ENCODE peak calls at places on chromosomes 1 and 21, in five cellular contexts. One of them, this sample, is unnamed.
A peak's percentile ranks its signal among the peaks of the same experiment; 100 is the strongest.

GRCh38 chr1:156894711-156895407 is 1.3 kb downstream of the PEAR1 start:
- DNase-seq in astrocyte of the hippocampus: no peak
- DNase-seq in neural crest cell: no peak
- DNase-seq in GM12878: no peak
- DNase-seq in cardiac septum: no peak
- DNase-seq in this sample: no peak

GRCh38 chr1:154819628-154820590 is 50.2 kb downstream of the KCNN3 start:
- DNase-seq in astrocyte of the hippocampus: no peak
- DNase-seq in neural crest cell: no peak
- DNase-seq in GM12878: no peak
- DNase-seq in cardiac septum: no peak
- DNase-seq in this sample: no peak

GRCh38 chr1:44375547-44375946 is 20.5 kb upstream of the ERI3 start:
- DNase-seq in astrocyte of the hippocampus: no peak
- DNase-seq in neural crest cell: no peak
- DNase-seq in GM12878: no peak
- DNase-seq in cardiac septum: no peak
- DNase-seq in this sample: no peak

GRCh38 chr1:225882699-225883615 is 777 bp upstream of the TMEM63A start:
- DNase-seq in astrocyte of the hippocampus: peak; percentile 71
- DNase-seq in neural crest cell: peak; percentile 47
- DNase-seq in GM12878: no peak
- DNase-seq in cardiac septum: peak; percentile 84
- DNase-seq in this sample: no peak

GRCh38 chr1:209617755-209618154 is 34.2 kb downstream of the CAMK1G start:
- DNase-seq in astrocyte of the hippocampus: no peak
- DNase-seq in neural crest cell: no peak
- DNase-seq in GM12878: no peak
- DNase-seq in cardiac septum: peak; percentile 72
- DNase-seq in this sample: no peak

GRCh38 chr1:111507411-111508201 is 4.2 kb upstream of the ADORA3 start:
- DNase-seq in astrocyte of the hippocampus: no peak
- DNase-seq in neural crest cell: peak; percentile 75
- DNase-seq in GM12878: peak; percentile 82
- DNase-seq in cardiac septum: peak; percentile 90
- DNase-seq in this sample: peak; percentile 92

GRCh38 chr1:192232859-192233417 is 74.7 kb downstream of the RGS18 start:
- DNase-seq in astrocyte of the hippocampus: no peak
- DNase-seq in neural crest cell: no peak
- DNase-seq in GM12878: no peak
- DNase-seq in cardiac septum: no peak
- DNase-seq in this sample: no peak

GRCh38 chr1:183480971-183481431 is 8.7 kb downstream of the SMG7 start:
- DNase-seq in astrocyte of the hippocampus: no peak
- DNase-seq in neural crest cell: no peak
- DNase-seq in GM12878: peak; percentile 33
- DNase-seq in cardiac septum: no peak
- DNase-seq in this sample: no peak

GRCh38 chr1:2801046-2801445 is 447 bp downstream of the TTC34 start:
- DNase-seq in astrocyte of the hippocampus: no peak
- DNase-seq in neural crest cell: no peak
- DNase-seq in GM12878: no peak
- DNase-seq in cardiac septum: no peak
- DNase-seq in this sample: no peak

GRCh38 chr1:16459503-16459902 is 19.0 kb downstream of the NECAP2 start:
- DNase-seq in astrocyte of the hippocampus: no peak
- DNase-seq in neural crest cell: no peak
- DNase-seq in GM12878: no peak
- DNase-seq in cardiac septum: no peak
- DNase-seq in this sample: no peak

GRCh38 chr1:12208271-12208670 is 21.6 kb upstream of the VPS13D start:
- DNase-seq in astrocyte of the hippocampus: no peak
- DNase-seq in neural crest cell: no peak
- DNase-seq in GM12878: no peak
- DNase-seq in cardiac septum: no peak
- DNase-seq in this sample: no peak

GRCh38 chr1:210608766-210609165 is 280.1 kb downstream of the HHAT start:
- DNase-seq in astrocyte of the hippocampus: no peak
- DNase-seq in neural crest cell: no peak
- DNase-seq in GM12878: no peak
- DNase-seq in cardiac septum: no peak
- DNase-seq in this sample: no peak

GRCh38 chr1:15866696-15867687 is 19.5 kb downstream of the SPEN start:
- DNase-seq in astrocyte of the hippocampus: no peak
- DNase-seq in neural crest cell: no peak
- DNase-seq in GM12878: no peak
- DNase-seq in cardiac septum: no peak
- DNase-seq in this sample: no peak

GRCh38 chr1:8217011-8217711 is 100.8 kb upstream of the SLC45A1 start:
- DNase-seq in astrocyte of the hippocampus: peak; percentile 63
- DNase-seq in neural crest cell: peak; percentile 33
- DNase-seq in GM12878: no peak
- DNase-seq in cardiac septum: no peak
- DNase-seq in this sample: no peak

GRCh38 chr1:216178266-216178665 is 245.0 kb downstream of the USH2A start:
- DNase-seq in astrocyte of the hippocampus: no peak
- DNase-seq in neural crest cell: no peak
- DNase-seq in GM12878: no peak
- DNase-seq in cardiac septum: no peak
- DNase-seq in this sample: no peak

GRCh38 chr1:221234821-221235220 is 355.6 kb downstream of the HLX start:
- DNase-seq in astrocyte of the hippocampus: no peak
- DNase-seq in neural crest cell: no peak
- DNase-seq in GM12878: no peak
- DNase-seq in cardiac septum: no peak
- DNase-seq in this sample: no peak

GRCh38 chr1:52002038-52002917 is 11.8 kb upstream of the RAB3B start:
- DNase-seq in astrocyte of the hippocampus: peak; percentile 95
- DNase-seq in neural crest cell: peak; percentile 81
- DNase-seq in GM12878: peak; percentile 65
- DNase-seq in cardiac septum: no peak
- DNase-seq in this sample: peak; percentile 75

GRCh38 chr1:115463347-115463746 is 125.3 kb upstream of the NGF start:
- DNase-seq in astrocyte of the hippocampus: no peak
- DNase-seq in neural crest cell: no peak
- DNase-seq in GM12878: no peak
- DNase-seq in cardiac septum: no peak
- DNase-seq in this sample: no peak

GRCh38 chr1:163241716-163242115 is 39.0 kb upstream of the RGS5 start:
- DNase-seq in astrocyte of the hippocampus: no peak
- DNase-seq in neural crest cell: no peak
- DNase-seq in GM12878: no peak
- DNase-seq in cardiac septum: no peak
- DNase-seq in this sample: no peak

GRCh38 chr21:42690586-42690985 is 37.2 kb downstream of the PDE9A start:
- DNase-seq in astrocyte of the hippocampus: no peak
- DNase-seq in neural crest cell: no peak
- DNase-seq in GM12878: no peak
- DNase-seq in cardiac septum: no peak
- DNase-seq in this sample: no peak

GRCh38 chr1:109567823-109568222 is 19.4 kb downstream of the GNAI3 start:
- DNase-seq in astrocyte of the hippocampus: no peak
- DNase-seq in neural crest cell: no peak
- DNase-seq in GM12878: no peak
- DNase-seq in cardiac septum: no peak
- DNase-seq in this sample: no peak

GRCh38 chr1:8174807-8175206 is 143.1 kb upstream of the SLC45A1 start:
- DNase-seq in astrocyte of the hippocampus: no peak
- DNase-seq in neural crest cell: no peak
- DNase-seq in GM12878: no peak
- DNase-seq in cardiac septum: no peak
- DNase-seq in this sample: no peak

GRCh38 chr1:30083800-30084464 is 639.5 kb downstream of the MATN1 start:
- DNase-seq in astrocyte of the hippocampus: peak; percentile 80
- DNase-seq in neural crest cell: no peak
- DNase-seq in GM12878: no peak
- DNase-seq in cardiac septum: no peak
- DNase-seq in this sample: no peak

GRCh38 chr21:30962013-30962412 is 76.3 kb downstream of the KRTAP19-8 start:
- DNase-seq in astrocyte of the hippocampus: no peak
- DNase-seq in neural crest cell: no peak
- DNase-seq in GM12878: no peak
- DNase-seq in cardiac septum: no peak
- DNase-seq in this sample: no peak

GRCh38 chr1:61079898-61080336 is 2.4 kb upstream of the NFIA start:
- DNase-seq in astrocyte of the hippocampus: peak; percentile 82
- DNase-seq in neural crest cell: peak; percentile 38
- DNase-seq in GM12878: no peak
- DNase-seq in cardiac septum: peak; percentile 87
- DNase-seq in this sample: no peak

GRCh38 chr21:45590246-45590725 is 48.0 kb upstream of the SLC19A1 start:
- DNase-seq in astrocyte of the hippocampus: peak; percentile 51
- DNase-seq in neural crest cell: peak; percentile 30
- DNase-seq in GM12878: no peak
- DNase-seq in cardiac septum: peak; percentile 90
- DNase-seq in this sample: no peak

This sample was measured in GM12864.